ENCODE peak calls at places on chromosome 17, in nine cellular contexts. One of them, this sample, is unnamed.

GRCh38 chr17:62807812-62808575 is at the start of gene MARCHF10:
- DNase-seq in IMR-90: no peak
- DNase-seq in activated CD4-positive, alpha-beta T cell treated with anti-CD3 and anti-CD28 coated beads, Interleukin-2, amount 10 ng/mL, durations not matched to agents 7 days and 5 days: peak; percentile 8
- DNase-seq in Calu3: peak; percentile 70
- DNase-seq in nephron progenitor cell: peak; percentile 81
- DNase-seq in GM04504: no peak
- DNase-seq in stimulated activated naive CD8-positive, alpha-beta T cell treated with anti-CD3 and anti-CD28 coated beads, Interleukin-15, Interleukin-2, amounts not matched to agents 100 U/mL and 50 U/mL, for 24 hours: peak; percentile 52
- DNase-seq in NCI-H1048: no peak
- DNase-seq in endothelial cell: peak; percentile 21
- DNase-seq in this sample: no peak

GRCh38 chr17:73720187-73720834 is 76.1 kb upstream of the SDK2 start:
- DNase-seq in Calu3: no peak
- DNase-seq in endothelial cell: no peak
- DNase-seq in activated CD4-positive, alpha-beta T cell treated with anti-CD3 and anti-CD28 coated beads, Interleukin-2, amount 10 ng/mL, durations not matched to agents 7 days and 5 days: peak; percentile 65
- DNase-seq in NCI-H1048: no peak
- DNase-seq in stimulated activated naive CD8-positive, alpha-beta T cell treated with anti-CD3 and anti-CD28 coated beads, Interleukin-15, Interleukin-2, amounts not matched to agents 100 U/mL and 50 U/mL, for 24 hours: no peak
- DNase-seq in GM04504: no peak
- DNase-seq in nephron progenitor cell: no peak
- DNase-seq in IMR-90: no peak
- DNase-seq in this sample: no peak

GRCh38 chr17:59746849-59747445 is 39.5 kb downstream of the VMP1 start:
- DNase-seq in NCI-H1048: no peak
- DNase-seq in IMR-90: peak; percentile 71
- DNase-seq in stimulated activated naive CD8-positive, alpha-beta T cell treated with anti-CD3 and anti-CD28 coated beads, Interleukin-15, Interleukin-2, amounts not matched to agents 100 U/mL and 50 U/mL, for 24 hours: no peak
- DNase-seq in GM04504: no peak
- DNase-seq in endothelial cell: no peak
- DNase-seq in Calu3: no peak
- DNase-seq in nephron progenitor cell: no peak
- DNase-seq in activated CD4-positive, alpha-beta T cell treated with anti-CD3 and anti-CD28 coated beads, Interleukin-2, amount 10 ng/mL, durations not matched to agents 7 days and 5 days: peak; percentile 46
- DNase-seq in this sample: no peak

GRCh38 chr17:8417806-8418205 is 17.9 kb upstream of the NDEL1 start:
- DNase-seq in NCI-H1048: no peak
- DNase-seq in nephron progenitor cell: no peak
- DNase-seq in endothelial cell: no peak
- DNase-seq in activated CD4-positive, alpha-beta T cell treated with anti-CD3 and anti-CD28 coated beads, Interleukin-2, amount 10 ng/mL, durations not matched to agents 7 days and 5 days: no peak
- DNase-seq in stimulated activated naive CD8-positive, alpha-beta T cell treated with anti-CD3 and anti-CD28 coated beads, Interleukin-15, Interleukin-2, amounts not matched to agents 100 U/mL and 50 U/mL, for 24 hours: no peak
- DNase-seq in IMR-90: no peak
- DNase-seq in GM04504: no peak
- DNase-seq in Calu3: no peak
- DNase-seq in this sample: no peak

GRCh38 chr17:76274559-76274956 is 9.4 kb downstream of the UBALD2 start:
- DNase-seq in Calu3: no peak
- DNase-seq in IMR-90: no peak
- DNase-seq in stimulated activated naive CD8-positive, alpha-beta T cell treated with anti-CD3 and anti-CD28 coated beads, Interleukin-15, Interleukin-2, amounts not matched to agents 100 U/mL and 50 U/mL, for 24 hours: no peak
- DNase-seq in nephron progenitor cell: no peak
- DNase-seq in NCI-H1048: no peak
- DNase-seq in activated CD4-positive, alpha-beta T cell treated with anti-CD3 and anti-CD28 coated beads, Interleukin-2, amount 10 ng/mL, durations not matched to agents 7 days and 5 days: no peak
- DNase-seq in GM04504: no peak
- DNase-seq in endothelial cell: no peak
- DNase-seq in this sample: no peak

GRCh38 chr17:69445132-69445531 is 30.6 kb downstream of the MAP2K6 start:
- DNase-seq in nephron progenitor cell: no peak
- DNase-seq in Calu3: no peak
- DNase-seq in endothelial cell: no peak
- DNase-seq in GM04504: no peak
- DNase-seq in NCI-H1048: no peak
- DNase-seq in activated CD4-positive, alpha-beta T cell treated with anti-CD3 and anti-CD28 coated beads, Interleukin-2, amount 10 ng/mL, durations not matched to agents 7 days and 5 days: no peak
- DNase-seq in stimulated activated naive CD8-positive, alpha-beta T cell treated with anti-CD3 and anti-CD28 coated beads, Interleukin-15, Interleukin-2, amounts not matched to agents 100 U/mL and 50 U/mL, for 24 hours: no peak
- DNase-seq in IMR-90: no peak
- DNase-seq in this sample: no peak

GRCh38 chr17:40796846-40797245 is 2.9 kb downstream of the KRT28 start:
- DNase-seq in GM04504: no peak
- DNase-seq in stimulated activated naive CD8-positive, alpha-beta T cell treated with anti-CD3 and anti-CD28 coated beads, Interleukin-15, Interleukin-2, amounts not matched to agents 100 U/mL and 50 U/mL, for 24 hours: no peak
- DNase-seq in nephron progenitor cell: no peak
- DNase-seq in endothelial cell: no peak
- DNase-seq in Calu3: no peak
- DNase-seq in activated CD4-positive, alpha-beta T cell treated with anti-CD3 and anti-CD28 coated beads, Interleukin-2, amount 10 ng/mL, durations not matched to agents 7 days and 5 days: no peak
- DNase-seq in NCI-H1048: no peak
- DNase-seq in IMR-90: no peak
- DNase-seq in this sample: no peak

GRCh38 chr17:30396129-30396528 is 17.4 kb downstream of the CPD start:
- DNase-seq in endothelial cell: no peak
- DNase-seq in Calu3: no peak
- DNase-seq in stimulated activated naive CD8-positive, alpha-beta T cell treated with anti-CD3 and anti-CD28 coated beads, Interleukin-15, Interleukin-2, amounts not matched to agents 100 U/mL and 50 U/mL, for 24 hours: no peak
- DNase-seq in IMR-90: no peak
- DNase-seq in NCI-H1048: no peak
- DNase-seq in GM04504: no peak
- DNase-seq in activated CD4-positive, alpha-beta T cell treated with anti-CD3 and anti-CD28 coated beads, Interleukin-2, amount 10 ng/mL, durations not matched to agents 7 days and 5 days: no peak
- DNase-seq in nephron progenitor cell: no peak
- DNase-seq in this sample: no peak

GRCh38 chr17:19867654-19868395 is at the start of gene ULK2:
- DNase-seq in GM04504: peak; percentile 56
- DNase-seq in Calu3: peak; percentile 51
- DNase-seq in endothelial cell: peak; percentile 73
- DNase-seq in stimulated activated naive CD8-positive, alpha-beta T cell treated with anti-CD3 and anti-CD28 coated beads, Interleukin-15, Interleukin-2, amounts not matched to agents 100 U/mL and 50 U/mL, for 24 hours: peak; percentile 62
- DNase-seq in activated CD4-positive, alpha-beta T cell treated with anti-CD3 and anti-CD28 coated beads, Interleukin-2, amount 10 ng/mL, durations not matched to agents 7 days and 5 days: peak; percentile 48
- DNase-seq in IMR-90: peak; percentile 69
- DNase-seq in nephron progenitor cell: peak; percentile 79
- DNase-seq in NCI-H1048: peak; percentile 43
- DNase-seq in this sample: peak; percentile 42

GRCh38 chr17:73987395-73987794 is 216.1 kb upstream of the RPL38 start:
- DNase-seq in stimulated activated naive CD8-positive, alpha-beta T cell treated with anti-CD3 and anti-CD28 coated beads, Interleukin-15, Interleukin-2, amounts not matched to agents 100 U/mL and 50 U/mL, for 24 hours: no peak
- DNase-seq in Calu3: no peak
- DNase-seq in NCI-H1048: no peak
- DNase-seq in IMR-90: no peak
- DNase-seq in nephron progenitor cell: no peak
- DNase-seq in GM04504: no peak
- DNase-seq in endothelial cell: no peak
- DNase-seq in activated CD4-positive, alpha-beta T cell treated with anti-CD3 and anti-CD28 coated beads, Interleukin-2, amount 10 ng/mL, durations not matched to agents 7 days and 5 days: no peak
- DNase-seq in this sample: no peak

GRCh38 chr17:30267625-30268024 is 24.1 kb downstream of the BLMH start:
- DNase-seq in endothelial cell: no peak
- DNase-seq in nephron progenitor cell: no peak
- DNase-seq in GM04504: no peak
- DNase-seq in NCI-H1048: no peak
- DNase-seq in activated CD4-positive, alpha-beta T cell treated with anti-CD3 and anti-CD28 coated beads, Interleukin-2, amount 10 ng/mL, durations not matched to agents 7 days and 5 days: no peak
- DNase-seq in Calu3: no peak
- DNase-seq in IMR-90: peak; percentile 78
- DNase-seq in stimulated activated naive CD8-positive, alpha-beta T cell treated with anti-CD3 and anti-CD28 coated beads, Interleukin-15, Interleukin-2, amounts not matched to agents 100 U/mL and 50 U/mL, for 24 hours: no peak
- DNase-seq in this sample: no peak

GRCh38 chr17:64036198-64036922 is 15.9 kb upstream of the ICAM2 start:
- DNase-seq in stimulated activated naive CD8-positive, alpha-beta T cell treated with anti-CD3 and anti-CD28 coated beads, Interleukin-15, Interleukin-2, amounts not matched to agents 100 U/mL and 50 U/mL, for 24 hours: no peak
- DNase-seq in nephron progenitor cell: no peak
- DNase-seq in activated CD4-positive, alpha-beta T cell treated with anti-CD3 and anti-CD28 coated beads, Interleukin-2, amount 10 ng/mL, durations not matched to agents 7 days and 5 days: no peak
- DNase-seq in IMR-90: no peak
- DNase-seq in endothelial cell: no peak
- DNase-seq in GM04504: no peak
- DNase-seq in Calu3: no peak
- DNase-seq in NCI-H1048: no peak
- DNase-seq in this sample: no peak

GRCh38 chr17:66580601-66581385 is 254.1 kb upstream of the CACNG5 start:
- DNase-seq in GM04504: peak; percentile 58
- DNase-seq in endothelial cell: no peak
- DNase-seq in Calu3: no peak
- DNase-seq in activated CD4-positive, alpha-beta T cell treated with anti-CD3 and anti-CD28 coated beads, Interleukin-2, amount 10 ng/mL, durations not matched to agents 7 days and 5 days: no peak
- DNase-seq in nephron progenitor cell: no peak
- DNase-seq in NCI-H1048: no peak
- DNase-seq in stimulated activated naive CD8-positive, alpha-beta T cell treated with anti-CD3 and anti-CD28 coated beads, Interleukin-15, Interleukin-2, amounts not matched to agents 100 U/mL and 50 U/mL, for 24 hours: no peak
- DNase-seq in IMR-90: peak; percentile 28
- DNase-seq in this sample: no peak

GRCh38 chr17:2758870-2759269 is 9.4 kb upstream of the CCDC92B start:
- DNase-seq in IMR-90: no peak
- DNase-seq in Calu3: no peak
- DNase-seq in nephron progenitor cell: no peak
- DNase-seq in NCI-H1048: no peak
- DNase-seq in stimulated activated naive CD8-positive, alpha-beta T cell treated with anti-CD3 and anti-CD28 coated beads, Interleukin-15, Interleukin-2, amounts not matched to agents 100 U/mL and 50 U/mL, for 24 hours: no peak
- DNase-seq in activated CD4-positive, alpha-beta T cell treated with anti-CD3 and anti-CD28 coated beads, Interleukin-2, amount 10 ng/mL, durations not matched to agents 7 days and 5 days: no peak
- DNase-seq in endothelial cell: no peak
- DNase-seq in GM04504: no peak
- DNase-seq in this sample: no peak

GRCh38 chr17:20896153-20896649 is 146.6 kb downstream of the USP22 start:
- DNase-seq in Calu3: no peak
- DNase-seq in endothelial cell: no peak
- DNase-seq in nephron progenitor cell: no peak
- DNase-seq in activated CD4-positive, alpha-beta T cell treated with anti-CD3 and anti-CD28 coated beads, Interleukin-2, amount 10 ng/mL, durations not matched to agents 7 days and 5 days: no peak
- DNase-seq in stimulated activated naive CD8-positive, alpha-beta T cell treated with anti-CD3 and anti-CD28 coated beads, Interleukin-15, Interleukin-2, amounts not matched to agents 100 U/mL and 50 U/mL, for 24 hours: peak; percentile 24
- DNase-seq in GM04504: no peak
- DNase-seq in NCI-H1048: no peak
- DNase-seq in IMR-90: peak; percentile 1
- DNase-seq in this sample: no peak

GRCh38 chr17:50690887-50691549 is 16.7 kb downstream of the ANKRD40 start:
- DNase-seq in stimulated activated naive CD8-positive, alpha-beta T cell treated with anti-CD3 and anti-CD28 coated beads, Interleukin-15, Interleukin-2, amounts not matched to agents 100 U/mL and 50 U/mL, for 24 hours: no peak
- DNase-seq in Calu3: peak; percentile 53
- DNase-seq in activated CD4-positive, alpha-beta T cell treated with anti-CD3 and anti-CD28 coated beads, Interleukin-2, amount 10 ng/mL, durations not matched to agents 7 days and 5 days: no peak
- DNase-seq in NCI-H1048: no peak
- DNase-seq in nephron progenitor cell: no peak
- DNase-seq in endothelial cell: no peak
- DNase-seq in IMR-90: no peak
- DNase-seq in GM04504: no peak
- DNase-seq in this sample: no peak

GRCh38 chr17:77933777-77934398 is 24.6 kb upstream of the TNRC6C start:
- DNase-seq in stimulated activated naive CD8-positive, alpha-beta T cell treated with anti-CD3 and anti-CD28 coated beads, Interleukin-15, Interleukin-2, amounts not matched to agents 100 U/mL and 50 U/mL, for 24 hours: no peak
- DNase-seq in activated CD4-positive, alpha-beta T cell treated with anti-CD3 and anti-CD28 coated beads, Interleukin-2, amount 10 ng/mL, durations not matched to agents 7 days and 5 days: no peak
- DNase-seq in nephron progenitor cell: no peak
- DNase-seq in Calu3: no peak
- DNase-seq in IMR-90: no peak
- DNase-seq in endothelial cell: no peak
- DNase-seq in NCI-H1048: no peak
- DNase-seq in GM04504: no peak
- DNase-seq in this sample: no peak

GRCh38 chr17:28472871-28473497 is 460 bp upstream of the SLC13A2 start:
- DNase-seq in endothelial cell: no peak
- DNase-seq in NCI-H1048: no peak
- DNase-seq in stimulated activated naive CD8-positive, alpha-beta T cell treated with anti-CD3 and anti-CD28 coated beads, Interleukin-15, Interleukin-2, amounts not matched to agents 100 U/mL and 50 U/mL, for 24 hours: no peak
- DNase-seq in IMR-90: no peak
- DNase-seq in GM04504: no peak
- DNase-seq in activated CD4-positive, alpha-beta T cell treated with anti-CD3 and anti-CD28 coated beads, Interleukin-2, amount 10 ng/mL, durations not matched to agents 7 days and 5 days: no peak
- DNase-seq in Calu3: no peak
- DNase-seq in nephron progenitor cell: no peak
- DNase-seq in this sample: no peak

GRCh38 chr17:40366076-40366860 is 1.7 kb upstream of the GJD3 start:
- DNase-seq in endothelial cell: no peak
- DNase-seq in IMR-90: no peak
- DNase-seq in NCI-H1048: no peak
- DNase-seq in stimulated activated naive CD8-positive, alpha-beta T cell treated with anti-CD3 and anti-CD28 coated beads, Interleukin-15, Interleukin-2, amounts not matched to agents 100 U/mL and 50 U/mL, for 24 hours: no peak
- DNase-seq in GM04504: no peak
- DNase-seq in activated CD4-positive, alpha-beta T cell treated with anti-CD3 and anti-CD28 coated beads, Interleukin-2, amount 10 ng/mL, durations not matched to agents 7 days and 5 days: no peak
- DNase-seq in Calu3: no peak
- DNase-seq in nephron progenitor cell: no peak
- DNase-seq in this sample: no peak

This sample was measured in T1000.